ENCODE peak calls at places on chromosomes 3 and 15, in ten cellular contexts. S, F, Q, W, J, M, N, K, X and H are unnamed samples.

GRCh38 chr3:127077068-127077467 is 94.2 kb downstream of the PLXNA1 start:
- DNase-seq in S (no peak), F (no peak), Q (no peak), W (no peak), J (no peak), M (no peak), N (no peak), K (no peak), X (no peak), H (no peak)

GRCh38 chr3:152595975-152596832 is 238.7 kb upstream of the P2RY1 start:
- DNase-seq in S (peak; percentile 19), F (peak; percentile 55), Q (peak; percentile 34), W (no peak), J (no peak), M (peak; percentile 66), N (no peak), K (peak; percentile 91), X (peak; percentile 65), H (no peak)

GRCh38 chr15:34119291-34119690 is 17.4 kb downstream of the PGBD4 start:
- DNase-seq in S (no peak), F (no peak), Q (no peak), W (no peak), J (no peak), M (no peak), N (no peak), K (peak; percentile 45), X (peak; percentile 28), H (no peak)

GRCh38 chr3:113431811-113432210 is 9.5 kb downstream of the CFAP44 start:
- DNase-seq in S (no peak), F (no peak), Q (no peak), W (no peak), J (no peak), M (no peak), N (no peak), K (no peak), X (no peak), H (no peak)

GRCh38 chr3:33578325-33579180 is 138.3 kb upstream of the UBP1 start:
- DNase-seq in S (no peak), F (no peak), Q (peak; percentile 1), W (no peak), J (no peak), M (no peak), N (peak; percentile 14), K (peak; percentile 15), X (peak; percentile 33), H (no peak)

GRCh38 chr3:52234516-52235447 is 4.2 kb downstream of the TWF2 start:
- DNase-seq in S (no peak), F (peak; percentile 66), Q (no peak), W (no peak), J (peak; percentile 72), M (no peak), N (no peak), K (no peak), X (no peak), H (no peak)

GRCh38 chr3:125083776-125084175 is 28.0 kb upstream of the HEG1 start:
- DNase-seq in S (no peak), F (no peak), Q (no peak), W (no peak), J (no peak), M (no peak), N (no peak), K (peak; percentile 81), X (peak; percentile 54), H (no peak)

GRCh38 chr15:74873756-74874424 is 725 bp upstream of the SCAMP2 start:
- DNase-seq in S (no peak), F (peak; percentile 24), Q (no peak), W (no peak), J (peak; percentile 78), M (peak; percentile 48), N (no peak), K (no peak), X (peak; percentile 67), H (no peak)

GRCh38 chr3:136733317-136733833 is 18.8 kb downstream of the STAG1 start:
- DNase-seq in S (no peak), F (no peak), Q (no peak), W (no peak), J (no peak), M (no peak), N (no peak), K (peak; percentile 53), X (no peak), H (no peak)

DNA sequence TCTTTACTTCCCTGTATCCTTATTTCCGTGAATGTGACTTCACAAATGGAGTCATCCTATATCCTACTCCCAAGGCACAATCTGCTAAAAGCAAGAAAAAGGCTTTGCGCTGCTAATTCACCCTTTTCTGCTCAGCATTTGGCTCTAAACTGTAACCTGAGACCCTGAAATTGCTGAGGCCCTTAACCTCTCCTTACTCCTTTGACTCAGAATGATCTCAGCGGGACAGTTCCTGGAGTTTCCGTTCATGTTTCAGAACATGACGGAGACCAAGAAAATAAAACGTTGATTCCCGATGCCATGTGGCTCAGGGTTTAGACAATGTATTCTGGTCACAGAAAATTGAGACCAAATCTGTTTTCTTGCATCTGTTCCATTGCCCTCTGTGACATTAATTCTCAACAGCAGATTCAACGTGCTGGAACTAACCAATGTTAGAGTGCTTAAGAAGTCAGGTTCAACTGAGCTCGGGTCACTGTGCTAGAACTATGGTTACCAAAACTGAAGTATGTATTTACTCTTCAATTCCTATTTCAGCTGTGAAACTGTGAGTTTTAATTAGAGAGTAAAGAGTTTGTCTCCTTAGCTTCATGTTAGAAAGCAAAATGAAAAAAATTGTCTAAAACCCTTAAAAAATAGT is 45.4 kb upstream of the TMC3 start:
- DNase-seq in S (peak; percentile 62), F (no peak), Q (peak; percentile 10), W (peak; percentile 67), J (no peak), M (no peak), N (peak; percentile 26), K (peak; percentile 56), X (peak; percentile 74), H (no peak)
- H3K27ac ChIP-seq in S (no peak overlapping the region), F (no peak overlapping the region), Q (no peak overlapping the region), W (peak overlapping the region; percentile 36), J (no peak overlapping the region), M (no peak overlapping the region), N (no peak overlapping the region), K (no peak overlapping the region), X (no peak overlapping the region), H (no peak overlapping the region)

DNA sequence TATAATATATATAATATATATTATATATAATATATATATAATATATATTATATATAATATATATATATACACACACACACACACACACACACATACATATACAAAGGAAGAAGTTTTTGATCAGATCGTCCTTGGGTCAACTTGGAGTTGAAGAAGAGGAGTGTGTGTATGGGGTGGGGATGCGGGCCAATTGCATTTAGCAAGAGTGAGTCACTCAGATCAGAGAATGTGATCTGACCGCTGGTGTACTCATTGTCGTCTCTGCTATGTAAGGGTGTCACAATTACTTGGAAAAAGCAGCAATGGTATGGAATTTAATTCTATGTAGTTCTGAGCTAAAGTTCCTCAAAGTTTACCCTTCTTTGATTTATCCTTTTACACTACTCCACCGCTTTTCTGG is 4.6 kb upstream of the VGLL3 start:
- DNase-seq in S (no peak), F (no peak), Q (no peak), W (no peak), J (no peak), M (no peak), N (no peak), K (peak; percentile 94), X (peak; percentile 72), H (no peak)
- H3K27ac ChIP-seq in S (no peak overlapping the region), F (no peak overlapping the region), Q (no peak overlapping the region), W (no peak overlapping the region), J (no peak overlapping the region), M (no peak overlapping the region), N (no peak overlapping the region), K (no peak overlapping the region), X (no peak overlapping the region), H (no peak overlapping the region)

GRCh38 chr3:18786924-18787323 is 361.4 kb upstream of the KCNH8 start:
- DNase-seq in S (no peak), F (no peak), Q (no peak), W (no peak), J (no peak), M (no peak), N (no peak), K (no peak), X (no peak), H (no peak)
- H3K27ac ChIP-seq in S (no peak overlapping the region), F (no peak overlapping the region), Q (no peak overlapping the region), W (no peak overlapping the region), J (no peak overlapping the region), M (no peak overlapping the region), N (no peak overlapping the region), K (no peak overlapping the region), X (no peak overlapping the region), H (no peak overlapping the region)

GRCh38 chr15:57553526-57553925 is 38.2 kb upstream of the MYZAP start:
- DNase-seq in S (no peak), F (no peak), Q (no peak), W (peak; percentile 76), J (no peak), M (no peak), N (no peak), K (no peak), X (peak; percentile 57), H (no peak)

GRCh38 chr15:57552678-57553334 is 38.9 kb upstream of the MYZAP start:
- DNase-seq in S (no peak), F (no peak), Q (no peak), W (peak; percentile 45), J (no peak), M (no peak), N (no peak), K (no peak), X (no peak), H (no peak)

GRCh38 chr15:57549935-57550334 is 41.8 kb upstream of the MYZAP start:
- DNase-seq in S (peak; percentile 22), F (peak; percentile 53), Q (no peak), W (peak; percentile 32), J (no peak), M (no peak), N (no peak), K (no peak), X (no peak), H (no peak)

GRCh38 chr15:57550640-57551039 is 41.1 kb upstream of the MYZAP start:
- DNase-seq in S (no peak), F (peak; percentile 85), Q (no peak), W (no peak), J (no peak), M (peak; percentile 75), N (no peak), K (no peak), X (peak; percentile 35), H (peak; percentile 95)

DNA sequence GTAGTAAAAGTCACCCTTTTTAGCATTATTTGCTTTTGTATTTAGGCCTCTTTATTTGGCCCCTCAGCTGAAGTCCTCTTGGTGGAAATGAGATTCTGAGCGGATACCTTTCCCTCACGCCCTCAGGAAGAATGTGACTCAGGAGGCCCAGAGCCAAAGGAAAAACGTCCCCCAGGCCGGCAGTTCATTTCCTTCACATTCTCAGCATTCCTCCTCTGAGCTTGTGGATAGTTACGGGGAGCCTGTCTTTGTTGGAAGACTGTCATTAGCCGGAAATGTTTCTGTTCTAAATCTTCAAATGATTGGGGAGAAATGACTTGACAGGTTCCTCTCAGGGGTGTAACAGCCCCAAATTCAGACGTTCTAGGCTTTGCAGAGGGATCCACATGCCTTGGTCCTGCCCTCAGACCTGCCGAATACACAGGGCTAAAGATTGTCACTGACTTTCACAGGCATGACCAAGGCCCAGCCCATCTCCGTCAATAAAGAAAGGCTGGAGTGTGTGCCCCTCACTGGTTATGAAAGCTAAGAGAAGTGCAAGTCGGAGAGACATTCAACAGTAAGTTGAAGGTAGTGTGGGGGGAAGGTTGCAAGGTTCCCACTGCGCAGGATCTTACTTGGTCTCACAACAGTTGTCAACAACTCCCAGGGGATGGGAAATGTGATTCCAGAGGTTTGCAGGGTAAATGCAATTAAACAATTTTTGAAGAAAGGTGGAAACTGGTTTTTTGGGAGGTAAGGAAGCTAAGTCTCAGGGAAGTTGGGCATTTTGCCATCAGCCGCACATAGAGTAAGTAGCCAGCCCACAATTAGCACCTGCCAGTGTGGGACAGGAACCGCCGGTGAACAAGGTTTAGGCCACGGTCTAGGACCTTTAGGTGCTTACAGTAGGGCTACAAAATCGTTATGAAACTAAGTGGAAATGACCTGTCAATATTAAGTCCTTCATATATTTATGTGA is 39.7 kb upstream of the MYZAP start:
- DNase-seq in S (peak; percentile 72), F (peak; percentile 56), Q (peak; percentile 38), W (peak; percentile 86), J (no peak), M (no peak), N (peak; percentile 73), K (peak; percentile 90), X (peak; percentile 98), H (no peak)
- H3K27ac ChIP-seq in S (peak overlapping the region; percentile 97), F (peak overlapping the region; percentile 67), Q (peak overlapping the region; percentile 75), W (peak overlapping the region; percentile 86), J (no peak overlapping the region), M (no peak overlapping the region), N (peak overlapping the region; percentile 91), K (no peak overlapping the region), X (peak overlapping the region; percentile 86), H (peak overlapping the region; percentile 7)